ENCODE peak calls at places on chromosome X, in six cellular contexts. One of them, this sample, is unnamed.
A peak's percentile ranks its signal among the peaks of the same experiment; 100 is the strongest.

GRCh38 chrX:132786217-132786616 is 172.2 kb downstream of the HS6ST2 start:
- DNase-seq in left ventricle myocardium inferior: no peak
- DNase-seq in A549: no peak
- DNase-seq in lung: no peak
- DNase-seq in GM23338: no peak
- DNase-seq in progenitor cell of endocrine pancreas: no peak
- DNase-seq in this sample: no peak

GRCh38 chrX:136765957-136766356 is 14.8 kb downstream of the ARHGEF6 start:
- DNase-seq in left ventricle myocardium inferior: no peak
- DNase-seq in A549: no peak
- DNase-seq in lung: no peak
- DNase-seq in GM23338: no peak
- DNase-seq in progenitor cell of endocrine pancreas: no peak
- DNase-seq in this sample: no peak

GRCh38 chrX:15382809-15383208 is 1.4 kb downstream of the VEGFD start:
- DNase-seq in left ventricle myocardium inferior: no peak
- DNase-seq in A549: no peak
- DNase-seq in lung: no peak
- DNase-seq in GM23338: peak; percentile 13
- DNase-seq in progenitor cell of endocrine pancreas: no peak
- DNase-seq in this sample: no peak

GRCh38 chrX:14676431-14676830 is 147.1 kb downstream of the GLRA2 start:
- DNase-seq in left ventricle myocardium inferior: no peak
- DNase-seq in A549: no peak
- DNase-seq in lung: no peak
- DNase-seq in GM23338: no peak
- DNase-seq in progenitor cell of endocrine pancreas: no peak
- DNase-seq in this sample: no peak

GRCh38 chrX:153953342-153953830 is 8.9 kb upstream of the RENBP start:
- DNase-seq in left ventricle myocardium inferior: peak; percentile 54
- DNase-seq in A549: peak; percentile 58
- DNase-seq in lung: peak; percentile 74
- DNase-seq in GM23338: peak; percentile 71
- DNase-seq in progenitor cell of endocrine pancreas: peak; percentile 77
- DNase-seq in this sample: peak; percentile 90

GRCh38 chrX:2969021-2969420 is 37.3 kb upstream of the ARSH start:
- DNase-seq in left ventricle myocardium inferior: no peak
- DNase-seq in A549: no peak
- DNase-seq in lung: no peak
- DNase-seq in GM23338: no peak
- DNase-seq in progenitor cell of endocrine pancreas: no peak
- DNase-seq in this sample: no peak

GRCh38 chrX:129496625-129497024 is 26.7 kb downstream of the SMARCA1 start:
- DNase-seq in left ventricle myocardium inferior: no peak
- DNase-seq in A549: no peak
- DNase-seq in lung: no peak
- DNase-seq in GM23338: no peak
- DNase-seq in progenitor cell of endocrine pancreas: no peak
- DNase-seq in this sample: no peak

GRCh38 chrX:44494357-44494756 is 48.3 kb downstream of the FUNDC1 start:
- DNase-seq in left ventricle myocardium inferior: no peak
- DNase-seq in A549: no peak
- DNase-seq in lung: no peak
- DNase-seq in GM23338: no peak
- DNase-seq in progenitor cell of endocrine pancreas: no peak
- DNase-seq in this sample: no peak

GRCh38 chrX:80876877-80877276 is 67.2 kb upstream of the BRWD3 start:
- DNase-seq in left ventricle myocardium inferior: no peak
- DNase-seq in A549: peak; percentile 45
- DNase-seq in lung: no peak
- DNase-seq in GM23338: peak; percentile 43
- DNase-seq in progenitor cell of endocrine pancreas: no peak
- DNase-seq in this sample: no peak

GRCh38 chrX:19769467-19769866 is 117.9 kb downstream of the SH3KBP1 start:
- DNase-seq in left ventricle myocardium inferior: no peak
- DNase-seq in A549: no peak
- DNase-seq in lung: no peak
- DNase-seq in GM23338: no peak
- DNase-seq in progenitor cell of endocrine pancreas: no peak
- DNase-seq in this sample: no peak
- TF ChIP-seq CTCF in left ventricle myocardium inferior: no peak
- TF ChIP-seq CTCF in A549: no peak
- TF ChIP-seq CTCF in lung: no peak
- TF ChIP-seq CTCF in GM23338: no peak
- TF ChIP-seq CTCF in progenitor cell of endocrine pancreas: no peak
- TF ChIP-seq CTCF in this sample: no peak

DNA sequence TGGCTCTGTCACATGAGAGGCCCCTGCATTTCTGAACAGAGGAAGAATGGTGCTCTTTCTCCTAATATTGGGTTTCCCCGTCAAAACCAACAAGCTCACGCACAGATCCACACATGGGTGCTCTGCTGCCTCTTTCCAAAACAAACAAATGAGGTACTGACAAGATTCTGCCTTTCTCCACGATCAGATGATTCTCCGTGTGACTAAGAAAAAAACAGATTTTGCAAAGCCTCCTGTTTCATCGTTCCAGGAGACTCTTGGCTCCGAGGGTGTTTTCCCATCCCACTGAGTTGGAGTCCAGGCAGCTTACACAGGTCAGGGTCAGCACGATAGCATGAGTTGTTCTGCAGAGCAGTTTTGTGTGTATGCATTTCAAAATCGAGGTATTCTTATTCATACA is 191.1 kb downstream of the IDS start:
- DNase-seq in left ventricle myocardium inferior: no peak
- DNase-seq in A549: no peak
- DNase-seq in lung: no peak
- DNase-seq in GM23338: no peak
- DNase-seq in progenitor cell of endocrine pancreas: no peak
- DNase-seq in this sample: no peak
- TF ChIP-seq CTCF in left ventricle myocardium inferior: no peak
- TF ChIP-seq CTCF in A549: no peak
- TF ChIP-seq CTCF in lung: no peak
- TF ChIP-seq CTCF in GM23338: no peak
- TF ChIP-seq CTCF in progenitor cell of endocrine pancreas: no peak
- TF ChIP-seq CTCF in this sample: no peak

GRCh38 chrX:85114171-85114570 is 110.5 kb downstream of the APOOL start:
- DNase-seq in left ventricle myocardium inferior: no peak
- DNase-seq in A549: no peak
- DNase-seq in lung: no peak
- DNase-seq in GM23338: no peak
- DNase-seq in progenitor cell of endocrine pancreas: no peak
- DNase-seq in this sample: no peak

GRCh38 chrX:85112270-85112669 is 108.6 kb downstream of the APOOL start:
- DNase-seq in left ventricle myocardium inferior: no peak
- DNase-seq in A549: no peak
- DNase-seq in lung: no peak
- DNase-seq in GM23338: no peak
- DNase-seq in progenitor cell of endocrine pancreas: no peak
- DNase-seq in this sample: no peak

GRCh38 chrX:85113746-85114145 is 110.1 kb downstream of the APOOL start:
- DNase-seq in left ventricle myocardium inferior: no peak
- DNase-seq in A549: no peak
- DNase-seq in lung: no peak
- DNase-seq in GM23338: no peak
- DNase-seq in progenitor cell of endocrine pancreas: no peak
- DNase-seq in this sample: no peak

GRCh38 chrX:85115252-85115651 is 111.6 kb downstream of the APOOL start:
- DNase-seq in left ventricle myocardium inferior: no peak
- DNase-seq in A549: no peak
- DNase-seq in lung: no peak
- DNase-seq in GM23338: no peak
- DNase-seq in progenitor cell of endocrine pancreas: no peak
- DNase-seq in this sample: no peak

DNA sequence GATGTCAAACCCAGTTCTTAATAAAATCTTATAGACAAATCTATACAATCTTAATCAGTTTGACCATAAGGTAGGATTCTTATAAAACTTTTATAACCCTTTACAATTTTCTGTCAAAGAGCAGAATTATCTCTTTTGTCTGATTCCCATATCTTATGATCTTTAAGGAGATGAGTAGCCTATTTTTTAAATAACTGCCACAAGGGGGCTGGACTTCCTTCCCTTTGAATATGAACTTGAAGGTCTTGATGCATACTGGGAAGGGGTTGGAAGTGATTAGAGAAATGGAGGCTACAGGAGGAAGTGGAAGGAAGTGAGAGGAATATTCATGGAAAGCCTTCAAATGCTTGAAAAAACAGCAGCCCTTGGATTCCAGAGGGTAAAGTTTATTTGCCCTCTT is 111.1 kb downstream of the APOOL start:
- DNase-seq in left ventricle myocardium inferior: no peak
- DNase-seq in A549: no peak
- DNase-seq in lung: no peak
- DNase-seq in GM23338: peak; percentile 2
- DNase-seq in progenitor cell of endocrine pancreas: no peak
- DNase-seq in this sample: no peak
- TF ChIP-seq CTCF in left ventricle myocardium inferior: no peak
- TF ChIP-seq CTCF in A549: no peak
- TF ChIP-seq CTCF in lung: no peak
- TF ChIP-seq CTCF in GM23338: no peak
- TF ChIP-seq CTCF in progenitor cell of endocrine pancreas: no peak
- TF ChIP-seq CTCF in this sample: peak; percentile 33

GRCh38 chrX:148555101-148555500 is 54.7 kb downstream of the AFF2 start:
- DNase-seq in left ventricle myocardium inferior: no peak
- DNase-seq in A549: no peak
- DNase-seq in lung: no peak
- DNase-seq in GM23338: no peak
- DNase-seq in progenitor cell of endocrine pancreas: no peak
- DNase-seq in this sample: no peak

GRCh38 chrX:148556498-148556897 is 56.1 kb downstream of the AFF2 start:
- DNase-seq in left ventricle myocardium inferior: no peak
- DNase-seq in A549: no peak
- DNase-seq in lung: no peak
- DNase-seq in GM23338: no peak
- DNase-seq in progenitor cell of endocrine pancreas: no peak
- DNase-seq in this sample: no peak

DNA sequence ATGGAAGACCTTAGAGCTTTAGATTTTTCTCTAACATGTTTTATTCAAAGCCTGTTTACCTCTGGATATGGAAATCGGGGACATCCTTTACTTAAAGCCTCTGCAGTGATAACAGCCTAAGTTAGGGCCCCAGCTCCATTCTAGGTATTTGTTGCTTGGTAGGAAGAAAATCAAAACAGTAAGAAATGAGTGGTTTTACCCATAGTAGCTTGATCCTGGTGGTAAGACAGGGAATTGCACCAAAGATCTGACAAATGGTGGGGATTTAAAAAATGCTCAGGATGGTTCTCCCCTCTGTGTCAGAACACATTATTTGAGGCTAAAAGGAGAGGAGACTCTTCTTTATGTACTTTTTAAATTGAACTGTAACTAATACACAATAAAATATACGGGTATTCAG is 52.4 kb downstream of the AFF2 start:
- DNase-seq in left ventricle myocardium inferior: no peak
- DNase-seq in A549: peak; percentile 4
- DNase-seq in lung: no peak
- DNase-seq in GM23338: peak; percentile 39
- DNase-seq in progenitor cell of endocrine pancreas: no peak
- DNase-seq in this sample: no peak
- TF ChIP-seq CTCF in left ventricle myocardium inferior: no peak
- TF ChIP-seq CTCF in A549: no peak
- TF ChIP-seq CTCF in lung: no peak
- TF ChIP-seq CTCF in GM23338: peak; percentile 42
- TF ChIP-seq CTCF in progenitor cell of endocrine pancreas: peak; percentile 24
- TF ChIP-seq CTCF in this sample: peak; percentile 58

GRCh38 chrX:134931550-134931949 is 59.2 kb upstream of the SMIM10 start:
- DNase-seq in left ventricle myocardium inferior: no peak
- DNase-seq in A549: peak; percentile 21
- DNase-seq in lung: no peak
- DNase-seq in GM23338: no peak
- DNase-seq in progenitor cell of endocrine pancreas: no peak
- DNase-seq in this sample: no peak
- TF ChIP-seq CTCF in left ventricle myocardium inferior: no peak
- TF ChIP-seq CTCF in A549: no peak
- TF ChIP-seq CTCF in lung: no peak
- TF ChIP-seq CTCF in GM23338: no peak
- TF ChIP-seq CTCF in progenitor cell of endocrine pancreas: no peak
- TF ChIP-seq CTCF in this sample: no peak

DNA sequence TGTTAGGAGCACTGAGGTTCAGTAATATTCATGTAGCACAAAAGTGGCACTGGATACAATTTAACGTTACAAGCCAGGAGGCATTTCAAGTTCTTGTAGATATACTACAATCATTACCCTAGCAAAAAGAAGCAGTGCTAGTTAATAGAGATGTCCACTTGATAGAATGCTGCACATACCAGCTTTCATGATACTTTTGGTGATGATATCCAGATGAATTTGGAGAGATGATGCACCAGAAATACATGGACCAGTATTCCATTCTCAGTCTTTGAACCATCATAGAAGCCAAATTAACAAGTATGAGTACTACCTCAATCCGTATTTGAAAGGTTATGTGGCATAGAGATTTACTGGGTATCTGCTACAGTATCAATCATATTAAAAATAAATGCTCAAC is 421.0 kb upstream of the MAGEB18 start:
- DNase-seq in left ventricle myocardium inferior: no peak
- DNase-seq in A549: no peak
- DNase-seq in lung: no peak
- DNase-seq in GM23338: no peak
- DNase-seq in progenitor cell of endocrine pancreas: no peak
- DNase-seq in this sample: no peak
- TF ChIP-seq CTCF in left ventricle myocardium inferior: no peak
- TF ChIP-seq CTCF in A549: no peak
- TF ChIP-seq CTCF in lung: no peak
- TF ChIP-seq CTCF in GM23338: no peak
- TF ChIP-seq CTCF in progenitor cell of endocrine pancreas: no peak
- TF ChIP-seq CTCF in this sample: no peak

GRCh38 chrX:114717921-114718320 is 134.0 kb downstream of the HTR2C start:
- DNase-seq in left ventricle myocardium inferior: no peak
- DNase-seq in A549: peak; percentile 2
- DNase-seq in lung: no peak
- DNase-seq in GM23338: peak; percentile 13
- DNase-seq in progenitor cell of endocrine pancreas: peak; percentile 17
- DNase-seq in this sample: no peak
- TF ChIP-seq CTCF in left ventricle myocardium inferior: no peak
- TF ChIP-seq CTCF in A549: peak; percentile 22
- TF ChIP-seq CTCF in lung: no peak
- TF ChIP-seq CTCF in GM23338: no peak
- TF ChIP-seq CTCF in progenitor cell of endocrine pancreas: peak; percentile 81
- TF ChIP-seq CTCF in this sample: peak; percentile 81